ENCODE peak calls at places on chromosomes 7 and 10, in ten cellular contexts. X is hippocampal formation, P is LoVo, Y is sciatic nerve, A is iris pigment epithelial cell, B is C1 segment of cervical spinal cord, H is AML-193, O is NCI-H1105, W is epithelial cell of esophagus, I is amygdala. Z is an unnamed sample.

GRCh38 chr7:151313857-151314256 is 27.8 kb upstream of the NUB1 start:
- DNase-seq in I (peak), P (no peak), X (no peak), H (no peak), O (no peak), B (peak), W (peak), A (peak), Y (peak), Z (no peak)

GRCh38 chr7:54917613-54918406 is 101.0 kb upstream of the EGFR start:
- DNase-seq in P (no peak), X (no peak), Y (no peak), O (no peak), H (no peak), A (no peak), B (no peak), W (no peak), I (no peak), Z (no peak)

GRCh38 chr10:103696411-103697145 is 158.8 kb downstream of the SH3PXD2A start:
- DNase-seq in A (peak), P (peak), H (peak), Y (peak), O (no peak), I (peak), X (peak), W (peak), B (peak), Z (no peak)

GRCh38 chr10:124557167-124557566 is 95.5 kb downstream of the LHPP start:
- DNase-seq in B (no peak), P (no peak), O (no peak), H (no peak), I (no peak), A (no peak), W (no peak), Y (no peak), X (no peak), Z (no peak)

GRCh38 chr7:10802526-10802925 is 171.1 kb upstream of the PHF14 start:
- DNase-seq in Y (no peak), I (no peak), H (no peak), O (no peak), X (no peak), B (no peak), W (peak), P (no peak), A (peak), Z (no peak)

GRCh38 chr10:124743188-124744046 is 761 bp downstream of the FAM53B start:
- DNase-seq in B (no peak), H (no peak), X (no peak), A (peak), I (no peak), O (no peak), W (peak), P (no peak), Y (no peak), Z (no peak)

GRCh38 chr10:95275726-95276366 is 15.0 kb downstream of the PDLIM1 start:
- DNase-seq in O (no peak), H (no peak), X (no peak), A (peak), Y (no peak), P (no peak), W (peak), I (no peak), B (no peak), Z (no peak)

GRCh38 chr7:12158334-12159060 is 52.6 kb upstream of the TMEM106B start:
- DNase-seq in H (no peak), Y (no peak), W (no peak), O (no peak), P (no peak), B (no peak), X (no peak), I (no peak), A (peak), Z (no peak)

GRCh38 chr10:125003146-125003900 is 61.4 kb downstream of the ZRANB1 start:
- DNase-seq in Y (peak), H (no peak), X (no peak), A (no peak), I (no peak), W (no peak), B (no peak), P (no peak), O (no peak), Z (no peak)

GRCh38 chr7:91519241-91520200 is 255.3 kb downstream of the FZD1 start:
- DNase-seq in H (no peak), A (peak), B (no peak), O (no peak), W (no peak), Y (no peak), X (no peak), I (no peak), P (no peak), Z (no peak)

GRCh38 chr10:90605506-90605905 is 252.3 kb downstream of the HTR7 start:
- DNase-seq in W (peak), B (no peak), O (no peak), X (no peak), A (no peak), I (no peak), P (no peak), Y (no peak), H (no peak), Z (no peak)

GRCh38 chr10:42973870-42974692 is 102.8 kb upstream of the RET start:
- DNase-seq in I (no peak), W (no peak), Y (peak), X (no peak), O (no peak), B (no peak), P (no peak), A (no peak), H (no peak), Z (no peak)

GRCh38 chr7:129667116-129667515 is 55.6 kb downstream of the NRF1 start:
- DNase-seq in Y (no peak), A (no peak), W (no peak), P (no peak), I (no peak), H (no peak), O (no peak), B (no peak), X (no peak), Z (no peak)

GRCh38 chr10:47372726-47373125 is 11.4 kb downstream of the ZNF488 start:
- DNase-seq in X (no peak), B (no peak), A (no peak), P (no peak), I (no peak), Y (peak), O (no peak), W (no peak), H (no peak), Z (no peak)

GRCh38 chr7:2621948-2622640 is 9.7 kb upstream of the TTYH3 start:
- DNase-seq in W (no peak), Y (peak), B (no peak), H (no peak), X (no peak), O (no peak), P (no peak), I (no peak), A (no peak), Z (no peak)